ENCODE peak calls at places on chromosomes 11 and 22, in six cellular contexts. One of them, this sample, is unnamed. For H3K36me3, the result is how much of the 10 kb centered on the place peaks cover.

GRCh38 chr11:61683961-61684869 is 4.0 kb downstream of the DAGLA start:
- DNase-seq in H1: no peak
- DNase-seq in tibial nerve: no peak
- DNase-seq in ovary: no peak
- DNase-seq in suprapubic skin: no peak
- DNase-seq in HepG2: no peak
- DNase-seq in this sample: no peak

GRCh38 chr22:31253949-31254348 is 38.3 kb downstream of the PIK3IP1 start:
- DNase-seq in H1: no peak
- DNase-seq in tibial nerve: no peak
- DNase-seq in ovary: no peak
- DNase-seq in suprapubic skin: peak
- DNase-seq in HepG2: peak
- DNase-seq in this sample: peak

GRCh38 chr22:23772315-23773246 is at the start of gene MMP11:
- DNase-seq in H1: no peak
- DNase-seq in tibial nerve: no peak
- DNase-seq in ovary: peak
- DNase-seq in suprapubic skin: no peak
- DNase-seq in HepG2: no peak
- DNase-seq in this sample: peak

GRCh38 chr11:1970956-1971355 is 23.8 kb downstream of the MRPL23 start:
- DNase-seq in H1: no peak
- DNase-seq in tibial nerve: no peak
- DNase-seq in ovary: peak
- DNase-seq in suprapubic skin: peak
- DNase-seq in HepG2: no peak
- DNase-seq in this sample: no peak

GRCh38 chr11:114209343-114209742 is 86.9 kb upstream of the NNMT start:
- DNase-seq in H1: no peak
- DNase-seq in tibial nerve: no peak
- DNase-seq in ovary: no peak
- DNase-seq in suprapubic skin: no peak
- DNase-seq in HepG2: no peak
- DNase-seq in this sample: no peak

GRCh38 chr11:27718853-27719574 is 18.8 kb upstream of the BDNF start:
- DNase-seq in H1: no peak
- DNase-seq in tibial nerve: no peak
- DNase-seq in ovary: peak
- DNase-seq in suprapubic skin: no peak
- DNase-seq in HepG2: no peak
- DNase-seq in this sample: peak

GRCh38 chr11:102489469-102490145 is 37.0 kb upstream of the TMEM123 start:
- DNase-seq in H1: no peak
- DNase-seq in tibial nerve: no peak
- DNase-seq in ovary: no peak
- DNase-seq in suprapubic skin: no peak
- DNase-seq in HepG2: peak
- DNase-seq in this sample: no peak

GRCh38 chr11:120136356-120136755 is 1.6 kb downstream of the TRIM29 start:
- DNase-seq in H1: no peak
- DNase-seq in tibial nerve: no peak
- DNase-seq in ovary: no peak
- DNase-seq in suprapubic skin: no peak
- DNase-seq in HepG2: no peak
- DNase-seq in this sample: peak

GRCh38 chr22:24937114-24937513 is 9.4 kb downstream of the LHFPL7 start:
- DNase-seq in H1: no peak
- DNase-seq in tibial nerve: no peak
- DNase-seq in ovary: no peak
- DNase-seq in suprapubic skin: no peak
- DNase-seq in HepG2: peak
- DNase-seq in this sample: no peak

GRCh38 chr22:36765131-36765942 is 10.6 kb downstream of the IFT27 start:
- DNase-seq in H1: no peak
- DNase-seq in tibial nerve: no peak
- DNase-seq in ovary: no peak
- DNase-seq in suprapubic skin: peak
- DNase-seq in HepG2: no peak
- DNase-seq in this sample: no peak

GRCh38 chr11:19713221-19714092 is 820 bp downstream of the NAV2 start:
- DNase-seq in H1: no peak
- DNase-seq in tibial nerve: no peak
- DNase-seq in ovary: peak
- DNase-seq in suprapubic skin: no peak
- DNase-seq in HepG2: no peak
- DNase-seq in this sample: no peak

GRCh38 chr11:114088836-114089235 is 29.3 kb downstream of the ZBTB16 start:
- DNase-seq in H1: no peak
- DNase-seq in tibial nerve: no peak
- DNase-seq in ovary: no peak
- DNase-seq in suprapubic skin: no peak
- DNase-seq in HepG2: no peak
- DNase-seq in this sample: no peak

GRCh38 chr11:121476379-121477032 is 23.7 kb upstream of the SORL1-AS1 start:
- DNase-seq in H1: no peak
- DNase-seq in tibial nerve: no peak
- DNase-seq in ovary: no peak
- DNase-seq in suprapubic skin: no peak
- DNase-seq in HepG2: peak
- DNase-seq in this sample: no peak

GRCh38 chr11:74397531-74398243 is 546 bp downstream of the PGM2L1 start:
- DNase-seq in H1: no peak
- DNase-seq in tibial nerve: no peak
- DNase-seq in ovary: no peak
- DNase-seq in suprapubic skin: no peak
- DNase-seq in HepG2: peak
- DNase-seq in this sample: peak

GRCh38 chr11:6566704-6567370 is 36.6 kb downstream of the RRP8 start:
- DNase-seq in H1: no peak
- DNase-seq in tibial nerve: no peak
- DNase-seq in ovary: no peak
- DNase-seq in suprapubic skin: no peak
- DNase-seq in HepG2: no peak
- DNase-seq in this sample: no peak

GRCh38 chr11:77202941-77203900 is 75.2 kb downstream of the MYO7A start:
- DNase-seq in H1: no peak
- DNase-seq in tibial nerve: no peak
- DNase-seq in ovary: no peak
- DNase-seq in suprapubic skin: peak
- DNase-seq in HepG2: no peak
- DNase-seq in this sample: peak

GRCh38 chr11:61091373-61092279 is 10.7 kb upstream of the CD5 start:
- DNase-seq in H1: no peak
- DNase-seq in tibial nerve: no peak
- DNase-seq in ovary: no peak
- DNase-seq in suprapubic skin: no peak
- DNase-seq in HepG2: no peak
- DNase-seq in this sample: no peak

GRCh38 chr11:15963266-15963665 is 393.1 kb downstream of the SOX6 start:
- DNase-seq in H1: no peak
- DNase-seq in tibial nerve: no peak
- DNase-seq in ovary: no peak
- DNase-seq in suprapubic skin: no peak
- DNase-seq in HepG2: no peak
- DNase-seq in this sample: no peak

GRCh38 chr22:17233348-17234043 is 14.3 kb upstream of the ADA2 start:
- DNase-seq in H1: no peak
- DNase-seq in tibial nerve: no peak
- DNase-seq in ovary: no peak
- DNase-seq in suprapubic skin: no peak
- DNase-seq in HepG2: no peak
- DNase-seq in this sample: no peak

GRCh38 chr11:19508166-19508565 is 204.5 kb upstream of the NAV2 start:
- DNase-seq in H1: no peak
- DNase-seq in tibial nerve: no peak
- DNase-seq in ovary: no peak
- DNase-seq in suprapubic skin: no peak
- DNase-seq in HepG2: peak
- DNase-seq in this sample: peak

GRCh38 chr11:66568124-66568916 is at the start of gene CTSF:
- DNase-seq in H1: no peak
- DNase-seq in tibial nerve: peak
- DNase-seq in ovary: peak
- DNase-seq in suprapubic skin: peak
- DNase-seq in HepG2: no peak
- DNase-seq in this sample: peak

GRCh38 chr11:61793829-61794204 is 1.1 kb downstream of the FEN1 start:
- DNase-seq in H1: no peak
- DNase-seq in tibial nerve: no peak
- DNase-seq in ovary: no peak
- DNase-seq in suprapubic skin: no peak
- DNase-seq in HepG2: no peak
- DNase-seq in this sample: no peak

DNA sequence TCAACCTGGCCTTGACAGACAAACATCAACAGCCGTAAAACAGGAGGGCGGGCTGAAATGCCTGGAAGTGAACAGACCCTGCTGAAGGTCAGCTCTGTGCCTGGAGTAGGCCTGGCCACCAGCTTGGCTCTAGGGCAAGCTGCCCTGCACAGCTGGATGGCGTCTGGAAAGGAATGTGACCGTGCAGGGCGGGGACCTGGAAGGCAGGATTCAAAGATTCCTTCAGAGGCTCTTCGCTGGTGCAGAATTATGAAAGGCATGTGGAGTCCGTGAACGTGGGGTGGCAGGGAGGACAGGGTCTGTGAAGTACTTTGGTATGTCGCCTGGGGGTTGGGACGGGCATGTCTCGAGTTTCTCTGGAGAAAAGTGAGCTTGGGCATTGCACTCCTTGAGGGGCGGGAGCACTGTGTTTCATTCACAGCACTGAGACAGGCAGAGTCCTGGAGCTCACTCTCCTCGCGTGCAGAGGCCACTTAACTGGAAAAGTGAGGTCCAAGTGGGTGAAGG is 1.5 kb downstream of the EHD1 start:
- DNase-seq in H1: no peak
- DNase-seq in tibial nerve: no peak
- DNase-seq in ovary: no peak
- DNase-seq in suprapubic skin: no peak
- DNase-seq in HepG2: peak
- DNase-seq in this sample: peak
- TF ChIP-seq EP300 in H1: no peak
- TF ChIP-seq EP300 in tibial nerve: no peak
- TF ChIP-seq EP300 in ovary: no peak
- TF ChIP-seq EP300 in suprapubic skin: no peak
- TF ChIP-seq EP300 in HepG2: no peak
- TF ChIP-seq EP300 in this sample: no peak

GRCh38 chr11:111765984-111766833 is at the start of gene PPP2R1B:
- DNase-seq in H1: peak
- DNase-seq in tibial nerve: peak
- DNase-seq in ovary: peak
- DNase-seq in suprapubic skin: peak
- DNase-seq in HepG2: peak
- DNase-seq in this sample: peak
- TF ChIP-seq POLR2A in H1: no peak
- TF ChIP-seq POLR2A in tibial nerve: peak
- TF ChIP-seq POLR2A in ovary: peak
- TF ChIP-seq POLR2A in suprapubic skin: no peak
- TF ChIP-seq POLR2A in HepG2: peak
- TF ChIP-seq POLR2A in this sample: peak

GRCh38 chr11:123233280-123233977 is 38.4 kb upstream of the CLMP start:
- DNase-seq in H1: no peak
- DNase-seq in tibial nerve: no peak
- DNase-seq in ovary: no peak
- DNase-seq in suprapubic skin: no peak
- DNase-seq in HepG2: no peak
- DNase-seq in this sample: no peak

GRCh38 chr11:123228489-123229163 is 33.6 kb upstream of the CLMP start:
- DNase-seq in H1: no peak
- DNase-seq in tibial nerve: no peak
- DNase-seq in ovary: no peak
- DNase-seq in suprapubic skin: no peak
- DNase-seq in HepG2: no peak
- DNase-seq in this sample: no peak

GRCh38 chr11:123231777-123232176 is 36.7 kb upstream of the CLMP start:
- DNase-seq in H1: no peak
- DNase-seq in tibial nerve: no peak
- DNase-seq in ovary: no peak
- DNase-seq in suprapubic skin: no peak
- DNase-seq in HepG2: no peak
- DNase-seq in this sample: no peak

GRCh38 chr11:123233978-123234340 is 38.9 kb upstream of the CLMP start:
- DNase-seq in H1: no peak
- DNase-seq in tibial nerve: no peak
- DNase-seq in ovary: no peak
- DNase-seq in suprapubic skin: no peak
- DNase-seq in HepG2: no peak
- DNase-seq in this sample: no peak

GRCh38 chr11:123231263-123231662 is 36.2 kb upstream of the CLMP start:
- DNase-seq in H1: no peak
- DNase-seq in tibial nerve: no peak
- DNase-seq in ovary: no peak
- DNase-seq in suprapubic skin: no peak
- DNase-seq in HepG2: peak
- DNase-seq in this sample: no peak
- H3K36me3 ChIP-seq in H1: under half
- H3K36me3 ChIP-seq in tibial nerve: under half
- H3K36me3 ChIP-seq in ovary: under half
- H3K36me3 ChIP-seq in suprapubic skin: under half
- H3K36me3 ChIP-seq in HepG2: under half
- H3K36me3 ChIP-seq in this sample: under half

DNA sequence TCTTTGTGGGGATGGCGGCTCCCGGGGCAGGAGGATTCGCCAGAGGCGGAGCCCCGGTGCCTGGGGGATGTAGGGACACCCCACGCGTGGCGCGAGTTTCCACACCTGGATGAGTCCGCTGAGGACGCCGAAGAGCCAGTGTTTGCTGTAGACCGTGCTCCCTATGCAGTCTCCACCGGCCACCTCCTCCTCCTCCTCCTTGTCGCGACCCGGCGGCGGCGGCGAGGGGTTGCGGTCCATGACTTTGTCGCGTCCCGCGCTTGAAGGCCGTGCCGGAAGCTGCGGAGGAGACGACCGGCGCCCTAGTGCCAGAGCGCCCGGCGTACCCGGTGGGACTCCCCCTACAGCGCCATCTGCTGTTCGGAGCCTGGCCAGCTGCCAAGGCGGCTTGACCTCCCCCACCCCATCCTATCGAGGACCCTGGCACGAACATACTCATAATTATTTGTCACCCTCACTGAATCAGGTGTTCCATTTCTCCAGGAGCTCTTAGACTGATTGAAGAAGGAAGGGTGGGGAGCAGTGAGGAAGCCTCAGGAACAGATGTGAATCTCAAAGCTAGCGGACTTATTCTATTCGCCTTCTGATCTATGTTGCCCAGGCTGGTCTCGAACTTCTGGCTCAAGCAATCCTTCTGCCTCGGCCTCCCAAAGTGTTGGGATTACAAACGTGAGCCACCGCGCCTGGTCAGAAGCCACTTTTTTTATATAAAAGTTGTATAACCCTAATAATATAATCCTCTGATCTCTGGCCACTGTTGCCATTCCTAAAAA is at the start of gene SAAL1:
- DNase-seq in H1: peak
- DNase-seq in tibial nerve: peak
- DNase-seq in ovary: peak
- DNase-seq in suprapubic skin: peak
- DNase-seq in HepG2: peak
- DNase-seq in this sample: peak
- TF ChIP-seq EP300 in H1: peak
- TF ChIP-seq EP300 in tibial nerve: no peak
- TF ChIP-seq EP300 in ovary: no peak
- TF ChIP-seq EP300 in suprapubic skin: no peak
- TF ChIP-seq EP300 in HepG2: no peak
- TF ChIP-seq EP300 in this sample: no peak

This sample was measured in transverse colon.